ENCODE peak calls at places on chromosome 2, in eight cellular contexts. D, B, F, N, Q, U, S and T are unnamed samples.

GRCh38 chr2:119827866-119828507 is 68.3 kb downstream of the PTPN4 start:
- DNase-seq in D (no peak), B (peak; percentile 18), F (no peak), N (peak; percentile 70), Q (no peak), U (peak; percentile 9), S (no peak), T (no peak)

GRCh38 chr2:118641711-118642110 is 205.7 kb downstream of the EN1 start:
- DNase-seq in D (peak; percentile 44), B (no peak), F (peak; percentile 9), N (no peak), Q (no peak), U (no peak), S (no peak), T (no peak)

GRCh38 chr2:239299218-239299939 is 101.4 kb downstream of the HDAC4 start:
- DNase-seq in D (no peak), B (no peak), F (no peak), N (no peak), Q (no peak), U (no peak), S (no peak), T (no peak)

GRCh38 chr2:96929245-96929925 is 57.0 kb downstream of the FAM178B start:
- DNase-seq in D (no peak), B (no peak), F (no peak), N (no peak), Q (no peak), U (no peak), S (no peak), T (no peak)

GRCh38 chr2:173720310-173720709 is 244.9 kb downstream of the SP3 start:
- DNase-seq in D (peak; percentile 4), B (no peak), F (no peak), N (peak; percentile 38), Q (no peak), U (no peak), S (no peak), T (peak; percentile 8)

GRCh38 chr2:68774569-68775271 is 40.1 kb downstream of the ARHGAP25 start:
- DNase-seq in D (no peak), B (peak; percentile 77), F (no peak), N (no peak), Q (peak; percentile 33), U (peak; percentile 62), S (peak; percentile 37), T (no peak)

GRCh38 chr2:66439291-66440010 is 4.5 kb downstream of the MEIS1 start:
- DNase-seq in D (no peak), B (no peak), F (no peak), N (no peak), Q (no peak), U (no peak), S (no peak), T (peak; percentile 67)

GRCh38 chr2:8324164-8324848 is 357.6 kb upstream of the ID2 start:
- DNase-seq in D (no peak), B (no peak), F (no peak), N (no peak), Q (no peak), U (no peak), S (no peak), T (peak; percentile 84)

GRCh38 chr2:39772086-39772811 is 6.8 kb downstream of the THUMPD2 start:
- DNase-seq in D (peak; percentile 75), B (no peak), F (no peak), N (peak; percentile 73), Q (no peak), U (no peak), S (no peak), T (peak; percentile 60)

GRCh38 chr2:221502270-221502973 is 69.7 kb downstream of the EPHA4 start:
- DNase-seq in D (peak; percentile 76), B (no peak), F (no peak), N (peak; percentile 90), Q (no peak), U (no peak), S (no peak), T (no peak)

GRCh38 chr2:132747046-132747445 is 77.0 kb upstream of the LYPD1 start:
- DNase-seq in D (no peak), B (no peak), F (no peak), N (no peak), Q (no peak), U (no peak), S (no peak), T (no peak)

GRCh38 chr2:11744631-11745394 is 1.6 kb upstream of the LPIN1 start:
- DNase-seq in D (peak; percentile 27), B (no peak), F (peak; percentile 39), N (peak; percentile 76), Q (no peak), U (no peak), S (no peak), T (peak; percentile 89)

GRCh38 chr2:127134833-127135830 is 28.2 kb upstream of the BIN1 start:
- DNase-seq in D (no peak), B (no peak), F (no peak), N (no peak), Q (no peak), U (no peak), S (no peak), T (no peak)

GRCh38 chr2:177429688-177430325 is 37.2 kb downstream of the AGPS start:
- DNase-seq in D (peak; percentile 94), B (no peak), F (no peak), N (peak; percentile 97), Q (no peak), U (no peak), S (no peak), T (peak; percentile 13)

GRCh38 chr2:21098294-21098693 is 25.5 kb upstream of the TDRD15 start:
- DNase-seq in D (no peak), B (no peak), F (no peak), N (no peak), Q (no peak), U (no peak), S (no peak), T (no peak)

GRCh38 chr2:46779447-46779941 is 136.1 kb downstream of the MCFD2 start:
- DNase-seq in D (no peak), B (no peak), F (peak; percentile 41), N (peak; percentile 28), Q (no peak), U (no peak), S (no peak), T (no peak)

GRCh38 chr2:217903859-217904613 is 98.8 kb downstream of the TNS1 start:
- DNase-seq in D (peak; percentile 62), B (no peak), F (no peak), N (peak; percentile 65), Q (no peak), U (no peak), S (peak; percentile 70), T (no peak)